ENCODE peak calls at places on chromosomes 2 and 18, in eight cellular contexts. Z is foreskin fibroblast, O is lower lobe of right lung, M is lower leg skin, F is PC-3, U is epithelial cell of proximal tubule, K is AG09309, L is right lobe of liver. V is an unnamed sample.

GRCh38 chr18:13725566-13726227 is 661 bp downstream of the FAM210A start:
- DNase-seq in M (no peak), O (no peak), F (peak; percentile 21), K (no peak), U (no peak), Z (peak; percentile 1), L (no peak), V (no peak)

GRCh38 chr2:191675807-191676667 is 1.9 kb upstream of the NABP1 start:
- DNase-seq in K (no peak), F (no peak), L (no peak), Z (no peak), M (peak; percentile 59), U (no peak), O (peak; percentile 68), V (peak; percentile 66)

GRCh38 chr2:215828528-215829184 is 184.7 kb downstream of the MREG start:
- DNase-seq in K (no peak), M (peak; percentile 35), Z (peak; percentile 54), U (no peak), F (peak; percentile 86), L (peak; percentile 80), O (peak; percentile 79), V (peak; percentile 65)

GRCh38 chr2:237045449-237045848 is 40.2 kb upstream of the COPS8 start:
- DNase-seq in K (no peak), F (no peak), M (no peak), L (no peak), O (no peak), Z (no peak), U (no peak), V (no peak)

GRCh38 chr2:102664439-102665042 is 45.2 kb downstream of the SLC9A2 start:
- DNase-seq in M (no peak), O (no peak), U (peak; percentile 55), Z (no peak), L (no peak), F (peak; percentile 95), K (no peak), V (no peak)

GRCh38 chr2:98480598-98480997 is 35.9 kb downstream of the INPP4A start:
- DNase-seq in M (no peak), O (no peak), U (no peak), L (no peak), F (no peak), Z (no peak), K (no peak), V (no peak)

GRCh38 chr2:181054843-181055242 is 74.4 kb downstream of the UBE2E3 start:
- DNase-seq in K (no peak), Z (no peak), U (no peak), M (no peak), L (no peak), O (no peak), F (no peak), V (no peak)

GRCh38 chr2:156333951-156334495 is 1.5 kb upstream of the NR4A2 start:
- DNase-seq in O (peak; percentile 77), U (no peak), L (peak; percentile 71), M (peak; percentile 58), Z (peak; percentile 77), F (no peak), K (no peak), V (peak; percentile 89)

GRCh38 chr18:56986829-56987228 is 160.1 kb upstream of the BOD1L2 start:
- DNase-seq in K (no peak), F (no peak), Z (no peak), O (no peak), U (no peak), L (no peak), M (no peak), V (no peak)

GRCh38 chr18:44601447-44601846 is 79.2 kb upstream of the SETBP1 start:
- DNase-seq in O (no peak), Z (peak; percentile 91), K (peak; percentile 96), U (no peak), L (no peak), M (no peak), F (peak; percentile 78), V (no peak)

GRCh38 chr18:44798433-44799048 is 117.9 kb downstream of the SETBP1 start:
- DNase-seq in F (no peak), O (no peak), L (no peak), U (no peak), K (no peak), M (no peak), Z (no peak), V (no peak)

GRCh38 chr2:61249521-61250071 is 87.6 kb downstream of the C2orf74 start:
- DNase-seq in K (no peak), Z (no peak), F (no peak), O (no peak), M (no peak), L (no peak), U (no peak), V (no peak)

GRCh38 chr2:118980573-118980972 is 38.6 kb downstream of the MARCO start:
- DNase-seq in Z (no peak), U (no peak), M (no peak), O (no peak), F (no peak), L (no peak), K (no peak), V (no peak)

GRCh38 chr18:41864216-41864615 is 90.8 kb upstream of the PIK3C3 start:
- DNase-seq in Z (no peak), K (no peak), U (no peak), F (no peak), L (no peak), M (no peak), O (no peak), V (no peak)

GRCh38 chr18:36829362-36830140 is 624 bp downstream of the KIAA1328 start:
- DNase-seq in K (no peak), L (no peak), U (no peak), Z (peak; percentile 12), M (peak; percentile 18), F (peak; percentile 11), O (no peak), V (peak; percentile 27)

GRCh38 chr2:181430406-181431199 is 26.6 kb upstream of the ITGA4 start:
- DNase-seq in F (peak; percentile 52), Z (no peak), U (no peak), O (no peak), K (no peak), L (no peak), M (no peak), V (no peak)

GRCh38 chr2:148814853-148815419 is 60.1 kb upstream of the KIF5C start:
- DNase-seq in Z (no peak), L (no peak), M (no peak), F (peak; percentile 54), U (no peak), O (no peak), K (no peak), V (no peak)

GRCh38 chr18:23092121-23092520 is 43.2 kb upstream of the CABLES1 start:
- DNase-seq in Z (no peak), M (no peak), F (no peak), L (no peak), U (no peak), K (no peak), O (no peak), V (no peak)

GRCh38 chr2:30213326-30213725 is 18.0 kb upstream of the LBH start:
- DNase-seq in K (no peak), L (no peak), M (no peak), F (no peak), O (no peak), Z (no peak), U (no peak), V (no peak)

DNA sequence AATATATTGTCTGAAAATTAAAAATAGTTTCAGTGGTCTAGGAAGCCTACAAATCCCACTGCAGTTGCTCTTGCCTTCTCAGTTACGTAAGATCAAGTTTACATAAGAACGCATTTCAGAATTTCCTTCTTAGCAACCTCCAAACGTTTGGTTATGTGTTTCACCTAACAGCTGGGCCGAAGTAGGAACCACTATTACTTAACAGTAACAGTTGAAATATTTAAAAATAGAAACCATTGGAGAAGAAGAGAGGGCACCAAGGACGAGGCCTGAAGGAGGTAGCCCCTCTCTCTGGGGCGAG is 177.8 kb downstream of the HDAC4 start:
- DNase-seq in K (no peak), M (no peak), U (no peak), F (no peak), L (no peak), O (no peak), Z (no peak), V (no peak)
- H3K4me3 ChIP-seq in K (no peak overlapping the region), M (no peak overlapping the region), U (no peak overlapping the region), F (no peak overlapping the region), L (no peak overlapping the region), O (peak overlapping the region; percentile 35), Z (no peak overlapping the region), V (no peak overlapping the region)

GRCh38 chr2:38218583-38218982 is 142.6 kb upstream of the CYP1B1 start:
- DNase-seq in O (no peak), M (peak; percentile 36), K (no peak), Z (peak; percentile 20), F (no peak), L (no peak), U (no peak), V (no peak)

GRCh38 chr2:38217401-38218188 is 141.6 kb upstream of the CYP1B1 start:
- DNase-seq in Z (no peak), K (no peak), F (no peak), U (no peak), O (no peak), M (no peak), L (no peak), V (no peak)

GRCh38 chr2:38215993-38216392 is 140.0 kb upstream of the CYP1B1 start:
- DNase-seq in M (no peak), F (peak; percentile 87), L (peak; percentile 53), O (no peak), Z (peak; percentile 46), K (no peak), U (no peak), V (no peak)

GRCh38 chr2:38215511-38215910 is 139.6 kb upstream of the CYP1B1 start:
- DNase-seq in O (no peak), M (no peak), L (no peak), K (no peak), F (no peak), Z (no peak), U (no peak), V (no peak)

DNA sequence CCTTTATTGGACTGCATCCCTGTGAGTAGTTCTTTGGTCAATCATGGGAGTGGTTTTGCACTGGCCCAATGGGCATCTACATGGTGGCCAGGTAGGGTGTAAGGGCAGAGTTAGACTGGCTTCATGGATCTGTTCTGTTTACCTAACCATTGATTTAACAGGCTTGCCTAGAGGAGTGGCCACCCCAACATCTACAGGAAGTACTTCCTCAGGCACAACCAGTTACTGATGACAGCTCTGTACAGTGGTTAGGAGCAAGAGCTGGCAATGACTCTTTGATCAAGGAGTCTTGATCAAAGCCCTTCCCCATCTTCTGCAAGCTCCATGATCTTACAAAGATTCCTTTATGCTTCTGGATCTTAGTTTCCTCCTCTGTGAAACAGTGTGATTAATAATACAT is 140.9 kb upstream of the CYP1B1 start:
- DNase-seq in O (no peak), Z (no peak), U (no peak), L (no peak), M (no peak), F (no peak), K (no peak), V (no peak)
- H3K4me3 ChIP-seq in O (no peak overlapping the region), Z (no peak overlapping the region), U (no peak overlapping the region), L (no peak overlapping the region), M (no peak overlapping the region), F (no peak overlapping the region), K (no peak overlapping the region), V (no peak overlapping the region)

GRCh38 chr2:15593327-15593705 is 1.6 kb downstream of the DDX1 start:
- DNase-seq in U (no peak), O (no peak), M (no peak), K (no peak), F (no peak), L (no peak), Z (no peak), V (no peak)
- H3K4me3 ChIP-seq in U (peak overlapping the region; percentile 69), O (no peak overlapping the region), M (no peak overlapping the region), K (no peak overlapping the region), F (peak overlapping the region; percentile 93), L (no peak overlapping the region), Z (peak overlapping the region; percentile 91), V (no peak overlapping the region)

GRCh38 chr18:21164746-21165145 is 53.1 kb upstream of the ROCK1 start:
- DNase-seq in F (no peak), Z (no peak), O (no peak), U (no peak), L (no peak), K (no peak), M (no peak), V (no peak)
- H3K4me3 ChIP-seq in F (peak overlapping the region; percentile 50), Z (no peak overlapping the region), O (no peak overlapping the region), U (no peak overlapping the region), L (no peak overlapping the region), K (no peak overlapping the region), M (no peak overlapping the region), V (no peak overlapping the region)

V was measured in right cardiac atrium.